ENCODE peak calls at places on chromosomes 12 and 14, in six cellular contexts. P is H9, K is neuronal stem cell, Z is IMR-90, T is H1, X is trophoblast cell. D is an unnamed sample.

GRCh38 chr14:97056086-97056485 is 258.9 kb downstream of the VRK1 start:
- DNase-seq in P (no peak), K (no peak), Z (no peak), T (no peak), X (no peak), D (no peak)

GRCh38 chr12:98332626-98333025 is 182.8 kb upstream of the TMPO start:
- DNase-seq in P (no peak), K (no peak), Z (no peak), T (no peak), X (no peak), D (no peak)

GRCh38 chr12:33000016-33000415 is 103.4 kb upstream of the PKP2 start:
- DNase-seq in P (peak; percentile 35), K (no peak), Z (no peak), T (no peak), X (no peak), D (no peak)

GRCh38 chr14:93090826-93091583 is 24.7 kb downstream of the ITPK1 start:
- DNase-seq in P (no peak), K (no peak), Z (no peak), T (no peak), X (no peak), D (no peak)

GRCh38 chr12:117363263-117363662 is 1.8 kb upstream of the NOS1 start:
- DNase-seq in P (no peak), K (no peak), Z (no peak), T (no peak), X (no peak), D (no peak)

GRCh38 chr12:23626791-23627190 is 322.7 kb downstream of the SOX5 start:
- DNase-seq in P (no peak), K (no peak), Z (no peak), T (no peak), X (no peak), D (no peak)

GRCh38 chr12:39712334-39712733 is 92.7 kb upstream of the ABCD2 start:
- DNase-seq in P (no peak), K (no peak), Z (no peak), T (no peak), X (no peak), D (no peak)

GRCh38 chr14:22848391-22849164 is 12.2 kb downstream of the MMP14 start:
- DNase-seq in P (peak; percentile 48), K (no peak), Z (peak; percentile 92), T (no peak), X (no peak), D (peak; percentile 80)

GRCh38 chr14:69037790-69038448 is 58.8 kb upstream of the ACTN1 start:
- DNase-seq in P (peak; percentile 75), K (no peak), Z (peak; percentile 52), T (no peak), X (no peak), D (peak; percentile 63)

GRCh38 chr12:66405395-66405794 is 103.1 kb downstream of the HELB start:
- DNase-seq in P (no peak), K (no peak), Z (peak; percentile 67), T (no peak), X (no peak), D (peak; percentile 18)

GRCh38 chr14:62117010-62117717 is 354.9 kb downstream of the SNAPC1 start:
- DNase-seq in P (peak; percentile 98), K (peak; percentile 93), Z (peak; percentile 83), T (peak; percentile 91), X (peak; percentile 70), D (peak; percentile 54)

GRCh38 chr12:52561880-52562449 is 9.0 kb upstream of the KRT71 start:
- DNase-seq in P (peak; percentile 53), K (no peak), Z (no peak), T (no peak), X (peak; percentile 67), D (peak; percentile 2)

GRCh38 chr14:74501691-74502090 is 8.1 kb downstream of the ISCA2 start:
- DNase-seq in P (no peak), K (no peak), Z (no peak), T (no peak), X (no peak), D (no peak)

GRCh38 chr12:53101266-53101665 is 2.0 kb upstream of the SOAT2 start:
- DNase-seq in P (no peak), K (no peak), Z (no peak), T (no peak), X (no peak), D (no peak)

GRCh38 chr12:67989184-67989965 is at the start of gene IFNG-AS1:
- DNase-seq in P (no peak), K (no peak), Z (no peak), T (no peak), X (no peak), D (no peak)

GRCh38 chr14:21267886-21268611 is 1.2 kb downstream of the HNRNPC start:
- DNase-seq in P (no peak), K (no peak), Z (peak; percentile 49), T (no peak), X (peak; percentile 83), D (peak; percentile 76)

GRCh38 chr14:93430319-93430801 is 379 bp upstream of the UNC79 start:
- DNase-seq in P (peak; percentile 80), K (peak; percentile 54), Z (no peak), T (peak; percentile 54), X (peak; percentile 8), D (no peak)

GRCh38 chr12:30816742-30817465 is 62.2 kb upstream of the CAPRIN2 start:
- DNase-seq in P (peak; percentile 28), K (no peak), Z (no peak), T (no peak), X (no peak), D (no peak)

GRCh38 chr14:89443002-89443660 is 26.1 kb upstream of the FOXN3 start:
- DNase-seq in P (no peak), K (no peak), Z (peak; percentile 66), T (no peak), X (no peak), D (no peak)

GRCh38 chr12:119044094-119044493 is 62.8 kb downstream of the SRRM4 start:
- DNase-seq in P (no peak), K (no peak), Z (no peak), T (no peak), X (no peak), D (no peak)

GRCh38 chr14:56289155-56289554 is 170.9 kb downstream of the PELI2 start:
- DNase-seq in P (no peak), K (no peak), Z (no peak), T (no peak), X (no peak), D (no peak)

GRCh38 chr12:42887657-42888056 is 298.1 kb upstream of the PRICKLE1 start:
- DNase-seq in P (no peak), K (no peak), Z (peak; percentile 38), T (no peak), X (no peak), D (no peak)

DNA sequence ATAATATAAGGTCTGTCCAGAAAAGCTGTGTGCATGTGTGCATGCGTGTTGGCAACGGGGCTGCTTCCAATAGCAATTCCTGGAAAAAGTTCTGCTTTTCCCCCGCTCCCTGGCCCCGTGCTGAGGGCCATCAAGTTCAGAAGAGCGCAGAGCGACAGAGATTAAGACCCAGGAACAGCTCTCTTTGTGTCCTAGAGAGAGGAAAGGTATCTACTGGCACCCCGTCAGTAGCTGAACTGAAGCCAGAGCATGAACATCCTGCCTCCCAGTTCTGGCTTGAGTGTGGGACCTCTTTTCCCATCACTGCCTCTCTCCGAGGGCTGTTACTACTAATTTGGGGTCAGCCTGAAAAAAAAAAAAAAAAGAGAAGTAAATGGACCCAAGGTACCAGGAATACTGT is 15.5 kb downstream of the HDAC7 start:
- DNase-seq in P (no peak), K (no peak), Z (no peak), T (no peak), X (no peak), D (no peak)
- H3K79me1 ChIP-seq in P (peaks cover 6% of the 10 kb centered on the region), K (peaks cover 11% of the 10 kb centered on the region), Z (peaks cover 97% of the 10 kb centered on the region), T (peaks cover 13% of the 10 kb centered on the region), X (peaks cover 4% of the 10 kb centered on the region), D (peaks cover 18% of the 10 kb centered on the region)

GRCh38 chr12:105674871-105675699 is 344.6 kb downstream of the C12orf75 start:
- DNase-seq in P (no peak), K (no peak), Z (peak; percentile 24), T (no peak), X (no peak), D (peak; percentile 60)
- H3K14ac ChIP-seq in P (no peak overlapping the region), K (no peak overlapping the region), Z (peak overlapping the region; percentile 53), T (no peak overlapping the region), X (no peak overlapping the region), D (no peak overlapping the region)

GRCh38 chr14:103871596-103872480 is 24.5 kb upstream of the PPP1R13B start:
- DNase-seq in P (peak; percentile 85), K (peak; percentile 32), Z (no peak), T (no peak), X (peak; percentile 41), D (no peak)
- H3K4ac ChIP-seq in P (no peak overlapping the region), K (peak overlapping the region; percentile 8), Z (no peak overlapping the region), T (peak overlapping the region; percentile 53), X (no peak overlapping the region), D (no peak overlapping the region)

GRCh38 chr12:109466305-109466704 is 10.8 kb downstream of the KCTD10 start:
- DNase-seq in P (no peak), K (no peak), Z (no peak), T (no peak), X (no peak), D (no peak)

GRCh38 chr12:109463776-109464175 is 13.3 kb downstream of the KCTD10 start:
- DNase-seq in P (no peak), K (no peak), Z (no peak), T (no peak), X (peak; percentile 26), D (no peak)

GRCh38 chr12:109462868-109463692 is 14.0 kb downstream of the KCTD10 start:
- DNase-seq in P (peak; percentile 70), K (no peak), Z (peak; percentile 98), T (no peak), X (peak; percentile 82), D (peak; percentile 98)

GRCh38 chr12:109466821-109467220 is 10.3 kb downstream of the KCTD10 start:
- DNase-seq in P (no peak), K (no peak), Z (no peak), T (no peak), X (no peak), D (no peak)

GRCh38 chr12:109464642-109465351 is 12.3 kb downstream of the KCTD10 start:
- DNase-seq in P (no peak), K (no peak), Z (no peak), T (no peak), X (no peak), D (no peak)
- H3K79me1 ChIP-seq in P (peaks cover 8% of the 10 kb centered on the region), K (peaks cover 14% of the 10 kb centered on the region), Z (peaks cover 85% of the 10 kb centered on the region), T (peaks cover 22% of the 10 kb centered on the region), X (peaks cover 51% of the 10 kb centered on the region), D (no peaks in the 10 kb centered on the region)

DNA sequence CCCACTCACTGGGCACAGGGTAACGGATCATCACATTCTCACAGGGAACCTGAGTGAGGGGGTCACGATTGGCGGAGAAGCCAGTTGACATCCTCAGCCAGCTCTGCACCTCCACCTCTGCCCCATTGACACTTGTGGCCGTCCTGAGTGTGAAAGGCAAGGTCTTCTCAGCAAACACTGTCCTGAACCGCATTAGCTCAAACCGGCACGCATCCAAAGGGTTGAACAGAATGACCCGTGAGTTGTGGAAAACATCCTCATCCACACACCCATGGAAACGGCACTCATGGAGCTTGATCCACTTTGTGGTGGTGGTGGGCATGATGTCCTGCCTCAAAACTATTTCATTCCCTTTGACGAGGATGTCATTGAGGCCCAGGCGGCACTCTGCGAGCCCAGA is 56.3 kb upstream of the GTF2A1 start:
- DNase-seq in P (no peak), K (no peak), Z (no peak), T (no peak), X (no peak), D (no peak)
- H3K14ac ChIP-seq in P (no peak overlapping the region), K (peak overlapping the region; percentile 10), Z (no peak overlapping the region), T (no peak overlapping the region), X (no peak overlapping the region), D (no peak overlapping the region)

GRCh38 chr12:6534914-6535696 is 788 bp downstream of the GAPDH start:
- DNase-seq in P (peak; percentile 80), K (peak; percentile 71), Z (peak; percentile 69), T (no peak), X (peak; percentile 80), D (peak; percentile 82)
- H3K4ac ChIP-seq in P (no peak overlapping the region), K (no peak overlapping the region), Z (peak overlapping the region; percentile 82), T (peak overlapping the region; percentile 82), X (peak overlapping the region; percentile 95), D (peak overlapping the region; percentile 46)

D was measured in mesenchymal stem cell.